ENCODE peak calls at places on chromosomes 7 and 10, in seven cellular contexts. One of them, this sample, is unnamed.

GRCh38 chr7:47950714-47951113 is 2.4 kb upstream of the PKD1L1 start:
- DNase-seq in activated CD4-positive, alpha-beta T cell treated with anti-CD3 and anti-CD28 coated beads for 24 hours: no peak
- DNase-seq in stimulated activated CD4-positive, alpha-beta T cell treated with anti-CD3 and anti-CD28 coated beads, Interleukin-4, amount 100 ng/mL, for 24 hours: no peak
- DNase-seq in CD8-positive, alpha-beta T cell: no peak
- DNase-seq in HCT116: no peak
- DNase-seq in stimulated activated CD8-positive, alpha-beta memory T cell treated with anti-CD3 and anti-CD28 coated beads, Interleukin-2, amount 100 ng/mL, for 1 hour: no peak
- DNase-seq in hypothalamus: no peak
- DNase-seq in this sample: no peak

GRCh38 chr7:2680792-2681490 is 7.1 kb upstream of the AMZ1 start:
- DNase-seq in activated CD4-positive, alpha-beta T cell treated with anti-CD3 and anti-CD28 coated beads for 24 hours: peak; percentile 43
- DNase-seq in CD8-positive, alpha-beta T cell: no peak
- DNase-seq in hypothalamus: peak; percentile 82
- DNase-seq in HCT116: peak; percentile 56
- DNase-seq in stimulated activated CD8-positive, alpha-beta memory T cell treated with anti-CD3 and anti-CD28 coated beads, Interleukin-2, amount 100 ng/mL, for 1 hour: peak; percentile 17
- DNase-seq in stimulated activated CD4-positive, alpha-beta T cell treated with anti-CD3 and anti-CD28 coated beads, Interleukin-4, amount 100 ng/mL, for 24 hours: peak; percentile 55
- DNase-seq in this sample: peak; percentile 66

GRCh38 chr10:12181065-12181775 is 14.5 kb downstream of the NUDT5 start:
- DNase-seq in stimulated activated CD8-positive, alpha-beta memory T cell treated with anti-CD3 and anti-CD28 coated beads, Interleukin-2, amount 100 ng/mL, for 1 hour: peak; percentile 43
- DNase-seq in stimulated activated CD4-positive, alpha-beta T cell treated with anti-CD3 and anti-CD28 coated beads, Interleukin-4, amount 100 ng/mL, for 24 hours: peak; percentile 76
- DNase-seq in activated CD4-positive, alpha-beta T cell treated with anti-CD3 and anti-CD28 coated beads for 24 hours: peak; percentile 39
- DNase-seq in hypothalamus: no peak
- DNase-seq in HCT116: no peak
- DNase-seq in CD8-positive, alpha-beta T cell: peak; percentile 86
- DNase-seq in this sample: peak; percentile 20

GRCh38 chr10:57791546-57791945 is 476.1 kb downstream of the IPMK start:
- DNase-seq in HCT116: no peak
- DNase-seq in activated CD4-positive, alpha-beta T cell treated with anti-CD3 and anti-CD28 coated beads for 24 hours: no peak
- DNase-seq in stimulated activated CD8-positive, alpha-beta memory T cell treated with anti-CD3 and anti-CD28 coated beads, Interleukin-2, amount 100 ng/mL, for 1 hour: no peak
- DNase-seq in stimulated activated CD4-positive, alpha-beta T cell treated with anti-CD3 and anti-CD28 coated beads, Interleukin-4, amount 100 ng/mL, for 24 hours: no peak
- DNase-seq in CD8-positive, alpha-beta T cell: no peak
- DNase-seq in hypothalamus: no peak
- DNase-seq in this sample: no peak

GRCh38 chr10:6014241-6014761 is 37.0 kb upstream of the IL15RA start:
- DNase-seq in CD8-positive, alpha-beta T cell: peak; percentile 81
- DNase-seq in activated CD4-positive, alpha-beta T cell treated with anti-CD3 and anti-CD28 coated beads for 24 hours: peak; percentile 33
- DNase-seq in HCT116: peak; percentile 29
- DNase-seq in hypothalamus: no peak
- DNase-seq in stimulated activated CD8-positive, alpha-beta memory T cell treated with anti-CD3 and anti-CD28 coated beads, Interleukin-2, amount 100 ng/mL, for 1 hour: peak; percentile 30
- DNase-seq in stimulated activated CD4-positive, alpha-beta T cell treated with anti-CD3 and anti-CD28 coated beads, Interleukin-4, amount 100 ng/mL, for 24 hours: peak; percentile 67
- DNase-seq in this sample: peak; percentile 61

GRCh38 chr10:92204238-92204637 is 86.6 kb downstream of the CPEB3 start:
- DNase-seq in HCT116: no peak
- DNase-seq in stimulated activated CD8-positive, alpha-beta memory T cell treated with anti-CD3 and anti-CD28 coated beads, Interleukin-2, amount 100 ng/mL, for 1 hour: no peak
- DNase-seq in stimulated activated CD4-positive, alpha-beta T cell treated with anti-CD3 and anti-CD28 coated beads, Interleukin-4, amount 100 ng/mL, for 24 hours: no peak
- DNase-seq in hypothalamus: no peak
- DNase-seq in activated CD4-positive, alpha-beta T cell treated with anti-CD3 and anti-CD28 coated beads for 24 hours: no peak
- DNase-seq in CD8-positive, alpha-beta T cell: no peak
- DNase-seq in this sample: no peak

GRCh38 chr7:14886533-14886932 is 16.0 kb downstream of the DGKB start:
- DNase-seq in HCT116: no peak
- DNase-seq in activated CD4-positive, alpha-beta T cell treated with anti-CD3 and anti-CD28 coated beads for 24 hours: no peak
- DNase-seq in CD8-positive, alpha-beta T cell: no peak
- DNase-seq in stimulated activated CD4-positive, alpha-beta T cell treated with anti-CD3 and anti-CD28 coated beads, Interleukin-4, amount 100 ng/mL, for 24 hours: no peak
- DNase-seq in hypothalamus: no peak
- DNase-seq in stimulated activated CD8-positive, alpha-beta memory T cell treated with anti-CD3 and anti-CD28 coated beads, Interleukin-2, amount 100 ng/mL, for 1 hour: no peak
- DNase-seq in this sample: no peak

GRCh38 chr7:127066974-127067373 is 185.8 kb downstream of the GRM8 start:
- DNase-seq in stimulated activated CD4-positive, alpha-beta T cell treated with anti-CD3 and anti-CD28 coated beads, Interleukin-4, amount 100 ng/mL, for 24 hours: no peak
- DNase-seq in stimulated activated CD8-positive, alpha-beta memory T cell treated with anti-CD3 and anti-CD28 coated beads, Interleukin-2, amount 100 ng/mL, for 1 hour: no peak
- DNase-seq in HCT116: no peak
- DNase-seq in hypothalamus: no peak
- DNase-seq in activated CD4-positive, alpha-beta T cell treated with anti-CD3 and anti-CD28 coated beads for 24 hours: no peak
- DNase-seq in CD8-positive, alpha-beta T cell: no peak
- DNase-seq in this sample: no peak

GRCh38 chr7:372939-373791 is 83.2 kb downstream of the FOXL3 start:
- DNase-seq in stimulated activated CD4-positive, alpha-beta T cell treated with anti-CD3 and anti-CD28 coated beads, Interleukin-4, amount 100 ng/mL, for 24 hours: no peak
- DNase-seq in activated CD4-positive, alpha-beta T cell treated with anti-CD3 and anti-CD28 coated beads for 24 hours: no peak
- DNase-seq in stimulated activated CD8-positive, alpha-beta memory T cell treated with anti-CD3 and anti-CD28 coated beads, Interleukin-2, amount 100 ng/mL, for 1 hour: no peak
- DNase-seq in hypothalamus: no peak
- DNase-seq in HCT116: no peak
- DNase-seq in CD8-positive, alpha-beta T cell: no peak
- DNase-seq in this sample: no peak

GRCh38 chr7:66189695-66190503 is 15.2 kb upstream of the TPST1 start:
- DNase-seq in activated CD4-positive, alpha-beta T cell treated with anti-CD3 and anti-CD28 coated beads for 24 hours: no peak
- DNase-seq in CD8-positive, alpha-beta T cell: no peak
- DNase-seq in stimulated activated CD4-positive, alpha-beta T cell treated with anti-CD3 and anti-CD28 coated beads, Interleukin-4, amount 100 ng/mL, for 24 hours: no peak
- DNase-seq in HCT116: no peak
- DNase-seq in hypothalamus: no peak
- DNase-seq in stimulated activated CD8-positive, alpha-beta memory T cell treated with anti-CD3 and anti-CD28 coated beads, Interleukin-2, amount 100 ng/mL, for 1 hour: no peak
- DNase-seq in this sample: no peak

GRCh38 chr7:34156336-34156735 is 251.0 kb downstream of the BMPER start:
- DNase-seq in stimulated activated CD4-positive, alpha-beta T cell treated with anti-CD3 and anti-CD28 coated beads, Interleukin-4, amount 100 ng/mL, for 24 hours: no peak
- DNase-seq in CD8-positive, alpha-beta T cell: no peak
- DNase-seq in activated CD4-positive, alpha-beta T cell treated with anti-CD3 and anti-CD28 coated beads for 24 hours: no peak
- DNase-seq in HCT116: no peak
- DNase-seq in stimulated activated CD8-positive, alpha-beta memory T cell treated with anti-CD3 and anti-CD28 coated beads, Interleukin-2, amount 100 ng/mL, for 1 hour: no peak
- DNase-seq in hypothalamus: no peak
- DNase-seq in this sample: no peak

GRCh38 chr7:45568536-45569289 is 5.5 kb upstream of the ADCY1 start:
- DNase-seq in hypothalamus: no peak
- DNase-seq in activated CD4-positive, alpha-beta T cell treated with anti-CD3 and anti-CD28 coated beads for 24 hours: no peak
- DNase-seq in stimulated activated CD4-positive, alpha-beta T cell treated with anti-CD3 and anti-CD28 coated beads, Interleukin-4, amount 100 ng/mL, for 24 hours: no peak
- DNase-seq in CD8-positive, alpha-beta T cell: no peak
- DNase-seq in stimulated activated CD8-positive, alpha-beta memory T cell treated with anti-CD3 and anti-CD28 coated beads, Interleukin-2, amount 100 ng/mL, for 1 hour: no peak
- DNase-seq in HCT116: no peak
- DNase-seq in this sample: peak; percentile 22

GRCh38 chr10:122499491-122499941 is 38.2 kb downstream of the HTRA1 start:
- DNase-seq in hypothalamus: peak; percentile 36
- DNase-seq in activated CD4-positive, alpha-beta T cell treated with anti-CD3 and anti-CD28 coated beads for 24 hours: no peak
- DNase-seq in CD8-positive, alpha-beta T cell: no peak
- DNase-seq in stimulated activated CD4-positive, alpha-beta T cell treated with anti-CD3 and anti-CD28 coated beads, Interleukin-4, amount 100 ng/mL, for 24 hours: no peak
- DNase-seq in stimulated activated CD8-positive, alpha-beta memory T cell treated with anti-CD3 and anti-CD28 coated beads, Interleukin-2, amount 100 ng/mL, for 1 hour: no peak
- DNase-seq in HCT116: no peak
- DNase-seq in this sample: no peak

GRCh38 chr7:96452146-96452545 is 130.2 kb upstream of the SLC25A13 start:
- DNase-seq in CD8-positive, alpha-beta T cell: no peak
- DNase-seq in stimulated activated CD4-positive, alpha-beta T cell treated with anti-CD3 and anti-CD28 coated beads, Interleukin-4, amount 100 ng/mL, for 24 hours: no peak
- DNase-seq in hypothalamus: no peak
- DNase-seq in HCT116: no peak
- DNase-seq in stimulated activated CD8-positive, alpha-beta memory T cell treated with anti-CD3 and anti-CD28 coated beads, Interleukin-2, amount 100 ng/mL, for 1 hour: no peak
- DNase-seq in activated CD4-positive, alpha-beta T cell treated with anti-CD3 and anti-CD28 coated beads for 24 hours: no peak
- DNase-seq in this sample: no peak

GRCh38 chr7:30901856-30902255 is 9.8 kb upstream of the AQP1 start:
- DNase-seq in HCT116: no peak
- DNase-seq in stimulated activated CD4-positive, alpha-beta T cell treated with anti-CD3 and anti-CD28 coated beads, Interleukin-4, amount 100 ng/mL, for 24 hours: no peak
- DNase-seq in stimulated activated CD8-positive, alpha-beta memory T cell treated with anti-CD3 and anti-CD28 coated beads, Interleukin-2, amount 100 ng/mL, for 1 hour: no peak
- DNase-seq in activated CD4-positive, alpha-beta T cell treated with anti-CD3 and anti-CD28 coated beads for 24 hours: no peak
- DNase-seq in CD8-positive, alpha-beta T cell: no peak
- DNase-seq in hypothalamus: no peak
- DNase-seq in this sample: no peak

GRCh38 chr10:92990615-92991014 is 70.0 kb upstream of the CYP26C1 start:
- DNase-seq in stimulated activated CD8-positive, alpha-beta memory T cell treated with anti-CD3 and anti-CD28 coated beads, Interleukin-2, amount 100 ng/mL, for 1 hour: no peak
- DNase-seq in stimulated activated CD4-positive, alpha-beta T cell treated with anti-CD3 and anti-CD28 coated beads, Interleukin-4, amount 100 ng/mL, for 24 hours: peak; percentile 31
- DNase-seq in activated CD4-positive, alpha-beta T cell treated with anti-CD3 and anti-CD28 coated beads for 24 hours: peak; percentile 7
- DNase-seq in HCT116: no peak
- DNase-seq in CD8-positive, alpha-beta T cell: no peak
- DNase-seq in hypothalamus: no peak
- DNase-seq in this sample: no peak

GRCh38 chr10:119668461-119668860 is 17.3 kb downstream of the BAG3 start:
- DNase-seq in CD8-positive, alpha-beta T cell: no peak
- DNase-seq in activated CD4-positive, alpha-beta T cell treated with anti-CD3 and anti-CD28 coated beads for 24 hours: no peak
- DNase-seq in stimulated activated CD4-positive, alpha-beta T cell treated with anti-CD3 and anti-CD28 coated beads, Interleukin-4, amount 100 ng/mL, for 24 hours: no peak
- DNase-seq in stimulated activated CD8-positive, alpha-beta memory T cell treated with anti-CD3 and anti-CD28 coated beads, Interleukin-2, amount 100 ng/mL, for 1 hour: no peak
- DNase-seq in HCT116: no peak
- DNase-seq in hypothalamus: no peak
- DNase-seq in this sample: no peak

GRCh38 chr10:43878386-43878785 is 229.7 kb upstream of the ZNF32 start:
- DNase-seq in CD8-positive, alpha-beta T cell: no peak
- DNase-seq in stimulated activated CD8-positive, alpha-beta memory T cell treated with anti-CD3 and anti-CD28 coated beads, Interleukin-2, amount 100 ng/mL, for 1 hour: no peak
- DNase-seq in HCT116: no peak
- DNase-seq in hypothalamus: no peak
- DNase-seq in stimulated activated CD4-positive, alpha-beta T cell treated with anti-CD3 and anti-CD28 coated beads, Interleukin-4, amount 100 ng/mL, for 24 hours: no peak
- DNase-seq in activated CD4-positive, alpha-beta T cell treated with anti-CD3 and anti-CD28 coated beads for 24 hours: no peak
- DNase-seq in this sample: no peak

GRCh38 chr7:127504715-127505114 is 80.7 kb downstream of the GCC1 start:
- DNase-seq in CD8-positive, alpha-beta T cell: no peak
- DNase-seq in HCT116: no peak
- DNase-seq in hypothalamus: no peak
- DNase-seq in activated CD4-positive, alpha-beta T cell treated with anti-CD3 and anti-CD28 coated beads for 24 hours: no peak
- DNase-seq in stimulated activated CD8-positive, alpha-beta memory T cell treated with anti-CD3 and anti-CD28 coated beads, Interleukin-2, amount 100 ng/mL, for 1 hour: no peak
- DNase-seq in stimulated activated CD4-positive, alpha-beta T cell treated with anti-CD3 and anti-CD28 coated beads, Interleukin-4, amount 100 ng/mL, for 24 hours: peak; percentile 12
- DNase-seq in this sample: peak; percentile 26

GRCh38 chr7:2851499-2851898 is 7.4 kb upstream of the GNA12 start:
- DNase-seq in CD8-positive, alpha-beta T cell: no peak
- DNase-seq in HCT116: no peak
- DNase-seq in activated CD4-positive, alpha-beta T cell treated with anti-CD3 and anti-CD28 coated beads for 24 hours: no peak
- DNase-seq in stimulated activated CD4-positive, alpha-beta T cell treated with anti-CD3 and anti-CD28 coated beads, Interleukin-4, amount 100 ng/mL, for 24 hours: no peak
- DNase-seq in hypothalamus: no peak
- DNase-seq in stimulated activated CD8-positive, alpha-beta memory T cell treated with anti-CD3 and anti-CD28 coated beads, Interleukin-2, amount 100 ng/mL, for 1 hour: no peak
- DNase-seq in this sample: no peak

GRCh38 chr7:75630549-75630948 is 108.2 kb downstream of the HIP1 start:
- DNase-seq in activated CD4-positive, alpha-beta T cell treated with anti-CD3 and anti-CD28 coated beads for 24 hours: no peak
- DNase-seq in HCT116: no peak
- DNase-seq in stimulated activated CD4-positive, alpha-beta T cell treated with anti-CD3 and anti-CD28 coated beads, Interleukin-4, amount 100 ng/mL, for 24 hours: no peak
- DNase-seq in hypothalamus: no peak
- DNase-seq in CD8-positive, alpha-beta T cell: no peak
- DNase-seq in stimulated activated CD8-positive, alpha-beta memory T cell treated with anti-CD3 and anti-CD28 coated beads, Interleukin-2, amount 100 ng/mL, for 1 hour: no peak
- DNase-seq in this sample: no peak

GRCh38 chr7:71637578-71637977 is 505.6 kb downstream of the GALNT17 start:
- DNase-seq in stimulated activated CD4-positive, alpha-beta T cell treated with anti-CD3 and anti-CD28 coated beads, Interleukin-4, amount 100 ng/mL, for 24 hours: no peak
- DNase-seq in HCT116: no peak
- DNase-seq in hypothalamus: no peak
- DNase-seq in CD8-positive, alpha-beta T cell: no peak
- DNase-seq in stimulated activated CD8-positive, alpha-beta memory T cell treated with anti-CD3 and anti-CD28 coated beads, Interleukin-2, amount 100 ng/mL, for 1 hour: no peak
- DNase-seq in activated CD4-positive, alpha-beta T cell treated with anti-CD3 and anti-CD28 coated beads for 24 hours: no peak
- DNase-seq in this sample: no peak

GRCh38 chr7:139618482-139619366 is 95.2 kb downstream of the CLEC2L start:
- DNase-seq in HCT116: peak; percentile 19
- DNase-seq in CD8-positive, alpha-beta T cell: peak; percentile 56
- DNase-seq in activated CD4-positive, alpha-beta T cell treated with anti-CD3 and anti-CD28 coated beads for 24 hours: peak; percentile 23
- DNase-seq in stimulated activated CD8-positive, alpha-beta memory T cell treated with anti-CD3 and anti-CD28 coated beads, Interleukin-2, amount 100 ng/mL, for 1 hour: no peak
- DNase-seq in hypothalamus: peak; percentile 12
- DNase-seq in stimulated activated CD4-positive, alpha-beta T cell treated with anti-CD3 and anti-CD28 coated beads, Interleukin-4, amount 100 ng/mL, for 24 hours: peak; percentile 45
- DNase-seq in this sample: peak; percentile 31